ENCODE peak calls at places on chromosomes 6 and 20, in ten cellular contexts. K is upper lobe of left lung, A is ovary, J is MM.1S, Y is mucosa of descending colon, T is spleen, W is lower lobe of right lung, R is nephron progenitor cell, C is RWPE1, B is HCT116. F is an unnamed sample.

GRCh38 chr20:60999256-60999655 is 252.8 kb upstream of the CDH4 start:
- DNase-seq in K (no peak), A (no peak), J (no peak), Y (no peak), T (no peak), W (no peak), R (no peak), C (no peak), B (no peak), F (no peak)

GRCh38 chr6:16355699-16356481 is 117.5 kb downstream of the GMPR start:
- DNase-seq in K (no peak), A (no peak), J (no peak), Y (no peak), T (no peak), W (no peak), R (no peak), C (peak), B (no peak), F (no peak)

GRCh38 chr20:25071722-25072121 is 10.2 kb downstream of the VSX1 start:
- DNase-seq in K (no peak), A (no peak), J (no peak), Y (no peak), T (peak), W (no peak), R (no peak), C (no peak), B (no peak), F (no peak)

GRCh38 chr20:5843054-5843731 is 93.0 kb downstream of the SHLD1 start:
- DNase-seq in K (no peak), A (no peak), J (no peak), Y (no peak), T (no peak), W (no peak), R (no peak), C (no peak), B (no peak), F (no peak)

GRCh38 chr6:42511803-42512422 is 51.9 kb upstream of the UBR2 start:
- DNase-seq in K (no peak), A (no peak), J (no peak), Y (no peak), T (no peak), W (no peak), R (no peak), C (no peak), B (no peak), F (no peak)

GRCh38 chr6:35751594-35751993 is 14.8 kb downstream of the ARMC12 start:
- DNase-seq in K (no peak), A (no peak), J (no peak), Y (no peak), T (no peak), W (no peak), R (no peak), C (no peak), B (no peak), F (no peak)

GRCh38 chr20:23683807-23684206 is 5.0 kb downstream of the CST4 start:
- DNase-seq in K (no peak), A (no peak), J (no peak), Y (no peak), T (no peak), W (no peak), R (no peak), C (no peak), B (no peak), F (no peak)

GRCh38 chr6:90459225-90459758 is 127.6 kb downstream of the MAP3K7 start:
- DNase-seq in K (no peak), A (no peak), J (no peak), Y (no peak), T (no peak), W (no peak), R (no peak), C (no peak), B (no peak), F (no peak)

GRCh38 chr6:14211596-14211961 is 94.0 kb downstream of the CD83 start:
- DNase-seq in K (peak), A (peak), J (no peak), Y (peak), T (peak), W (peak), R (peak), C (no peak), B (no peak), F (no peak)

GRCh38 chr6:41353333-41353732 is 17.9 kb downstream of the NCR2 start:
- DNase-seq in K (no peak), A (no peak), J (no peak), Y (no peak), T (no peak), W (no peak), R (no peak), C (no peak), B (no peak), F (no peak)

GRCh38 chr20:47843886-47844567 is 58.7 kb upstream of the SULF2 start:
- DNase-seq in K (no peak), A (no peak), J (no peak), Y (no peak), T (no peak), W (no peak), R (no peak), C (peak), B (no peak), F (no peak)

GRCh38 chr20:9032758-9033157 is 36.1 kb upstream of the PLCB4 start:
- DNase-seq in K (no peak), A (no peak), J (no peak), Y (no peak), T (no peak), W (no peak), R (no peak), C (no peak), B (no peak), F (no peak)

GRCh38 chr6:150272976-150273315 is 95.9 kb upstream of the IYD start:
- DNase-seq in K (no peak), A (no peak), J (no peak), Y (no peak), T (no peak), W (no peak), R (no peak), C (no peak), B (no peak), F (no peak)

GRCh38 chr20:35339007-35339406 is 46.8 kb upstream of the FAM83C start:
- DNase-seq in K (no peak), A (no peak), J (no peak), Y (no peak), T (no peak), W (no peak), R (no peak), C (peak), B (no peak), F (no peak)

GRCh38 chr6:33878541-33878940 is 74.7 kb upstream of the MLN start:
- DNase-seq in K (no peak), A (no peak), J (no peak), Y (no peak), T (no peak), W (no peak), R (no peak), C (no peak), B (no peak), F (no peak)

GRCh38 chr6:101276066-101276465 is 117.4 kb upstream of the GRIK2 start:
- DNase-seq in K (no peak), A (no peak), J (no peak), Y (no peak), T (no peak), W (no peak), R (no peak), C (no peak), B (no peak), F (no peak)

GRCh38 chr20:38589967-38590681 is 9.1 kb downstream of the ADIG start:
- DNase-seq in K (no peak), A (no peak), J (no peak), Y (no peak), T (no peak), W (no peak), R (no peak), C (no peak), B (no peak), F (no peak)

GRCh38 chr20:33839591-33839990 is 28.4 kb downstream of the CHMP4B start:
- DNase-seq in K (no peak), A (no peak), J (no peak), Y (no peak), T (no peak), W (no peak), R (no peak), C (no peak), B (no peak), F (no peak)

GRCh38 chr6:36677753-36678487 is 594 bp upstream of the CDKN1A start:
- DNase-seq in K (no peak), A (no peak), J (no peak), Y (no peak), T (peak), W (no peak), R (no peak), C (no peak), B (no peak), F (no peak)

GRCh38 chr20:44019638-44020335 is 105.1 kb downstream of the TOX2 start:
- DNase-seq in K (no peak), A (no peak), J (peak), Y (no peak), T (no peak), W (no peak), R (no peak), C (no peak), B (no peak), F (no peak)

GRCh38 chr6:132604635-132605150 is 15.2 kb upstream of the TAAR5 start:
- DNase-seq in K (no peak), A (no peak), J (no peak), Y (no peak), T (no peak), W (no peak), R (no peak), C (peak), B (no peak), F (no peak)

GRCh38 chr6:152301021-152301805 is 335.9 kb downstream of the SYNE1 start:
- DNase-seq in K (no peak), A (no peak), J (no peak), Y (no peak), T (no peak), W (no peak), R (no peak), C (no peak), B (no peak), F (no peak)

DNA sequence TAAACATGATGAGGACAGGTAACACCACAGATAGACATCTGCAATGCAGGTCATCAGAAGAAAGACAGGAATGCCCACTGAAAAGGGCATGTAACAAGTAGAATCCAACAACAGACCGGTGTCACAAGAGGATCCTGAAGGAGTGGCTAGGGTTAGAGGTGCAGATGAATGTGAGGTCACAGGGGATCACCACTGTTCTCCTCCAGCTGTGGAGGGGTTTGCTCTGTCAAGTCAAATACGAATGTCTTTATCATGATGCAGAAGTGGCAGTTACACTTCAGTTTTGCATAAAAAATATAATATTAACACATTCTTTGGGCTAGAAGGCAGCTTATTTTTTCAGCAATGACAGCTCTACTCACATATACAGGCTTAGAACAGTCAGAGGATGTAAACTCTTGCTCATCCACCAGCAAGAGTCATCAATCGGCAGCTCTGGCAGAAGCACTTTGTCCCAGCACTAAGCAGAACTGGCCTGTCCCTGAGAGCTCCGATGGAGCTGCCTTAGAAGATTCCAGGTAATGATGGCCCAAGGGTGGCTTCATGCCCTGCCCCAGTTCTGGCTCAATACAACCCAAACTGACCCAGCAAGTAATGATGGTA is 130.4 kb upstream of the TRAF3IP2 start:
- DNase-seq in K (no peak), A (no peak), J (no peak), Y (no peak), T (no peak), W (no peak), R (no peak), C (no peak), B (no peak), F (no peak)
- TF ChIP-seq CTCF in K (no peak), A (no peak), J (no peak), Y (no peak), T (no peak), W (no peak), R (no peak), C (no peak), B (no peak), F (no peak)

GRCh38 chr6:31156647-31157046 is 955 bp downstream of the CCHCR1 start:
- DNase-seq in K (no peak), A (no peak), J (no peak), Y (no peak), T (no peak), W (no peak), R (no peak), C (no peak), B (no peak), F (no peak)
- TF ChIP-seq CTCF in K (no peak), A (no peak), J (no peak), Y (no peak), T (no peak), W (no peak), R (no peak), C (no peak), B (no peak), F (no peak)

DNA sequence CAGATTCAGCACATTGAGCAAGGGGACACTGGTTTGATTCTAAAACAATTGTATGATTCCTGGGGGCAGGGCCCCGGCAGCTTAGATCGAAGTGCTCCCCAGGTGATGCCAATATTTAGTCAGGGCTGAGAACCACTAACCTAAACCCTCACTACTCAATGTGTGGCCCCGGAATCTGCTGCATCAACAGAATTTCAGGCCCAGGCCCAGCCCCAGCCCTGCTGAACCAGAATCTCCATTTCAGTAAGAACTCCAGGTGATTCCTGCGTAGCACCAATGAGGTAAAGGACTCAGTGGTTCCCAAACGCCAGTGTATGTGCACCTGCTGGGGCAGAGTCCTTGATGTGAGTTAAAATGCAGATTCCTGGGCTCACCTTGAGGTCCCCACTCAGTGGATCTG is 152.8 kb upstream of the KCNG1 start:
- DNase-seq in K (no peak), A (no peak), J (no peak), Y (no peak), T (no peak), W (no peak), R (no peak), C (no peak), B (no peak), F (no peak)
- TF ChIP-seq CTCF in K (no peak), A (no peak), J (no peak), Y (no peak), T (no peak), W (no peak), R (no peak), C (no peak), B (no peak), F (no peak)

DNA sequence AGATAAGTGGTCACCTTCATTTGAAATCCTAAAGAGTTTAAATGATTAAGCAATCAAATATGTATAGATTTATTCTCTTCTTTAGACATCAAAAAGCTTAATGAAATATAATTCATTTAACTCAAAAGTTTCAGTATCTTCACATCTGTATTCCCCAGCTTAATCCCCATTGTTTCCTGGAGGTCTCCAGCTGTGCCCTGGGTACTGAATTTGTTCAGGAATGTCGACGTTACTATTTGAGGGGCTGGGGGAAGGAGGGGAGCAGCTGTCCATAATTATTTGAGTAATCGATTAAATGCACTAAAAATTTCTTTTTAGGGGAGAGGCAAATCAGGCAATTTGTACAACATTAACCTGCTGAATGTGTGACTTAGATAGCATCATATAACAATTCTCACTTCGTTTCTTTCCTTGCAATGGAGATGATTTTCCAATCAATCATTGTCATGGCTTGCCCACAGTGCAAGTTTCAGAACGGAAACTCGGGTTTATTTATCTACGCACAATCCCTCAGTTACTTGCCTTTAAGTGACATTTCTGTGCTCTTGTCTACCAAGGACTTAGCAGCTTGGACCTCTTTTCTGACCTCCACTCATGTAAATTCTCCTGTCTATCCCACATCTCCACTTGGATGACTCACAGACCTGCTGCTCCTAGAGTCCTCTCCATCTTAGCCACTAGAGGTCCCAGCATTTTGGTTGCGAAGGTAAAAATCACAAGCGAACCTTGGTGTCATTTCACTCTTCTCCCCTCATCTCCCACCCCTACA is 3.9 kb downstream of the DOK5 start:
- DNase-seq in K (no peak), A (no peak), J (no peak), Y (no peak), T (no peak), W (no peak), R (no peak), C (no peak), B (peak), F (no peak)
- TF ChIP-seq CTCF in K (no peak), A (no peak), J (no peak), Y (no peak), T (no peak), W (no peak), R (peak), C (no peak), B (no peak), F (peak)

DNA sequence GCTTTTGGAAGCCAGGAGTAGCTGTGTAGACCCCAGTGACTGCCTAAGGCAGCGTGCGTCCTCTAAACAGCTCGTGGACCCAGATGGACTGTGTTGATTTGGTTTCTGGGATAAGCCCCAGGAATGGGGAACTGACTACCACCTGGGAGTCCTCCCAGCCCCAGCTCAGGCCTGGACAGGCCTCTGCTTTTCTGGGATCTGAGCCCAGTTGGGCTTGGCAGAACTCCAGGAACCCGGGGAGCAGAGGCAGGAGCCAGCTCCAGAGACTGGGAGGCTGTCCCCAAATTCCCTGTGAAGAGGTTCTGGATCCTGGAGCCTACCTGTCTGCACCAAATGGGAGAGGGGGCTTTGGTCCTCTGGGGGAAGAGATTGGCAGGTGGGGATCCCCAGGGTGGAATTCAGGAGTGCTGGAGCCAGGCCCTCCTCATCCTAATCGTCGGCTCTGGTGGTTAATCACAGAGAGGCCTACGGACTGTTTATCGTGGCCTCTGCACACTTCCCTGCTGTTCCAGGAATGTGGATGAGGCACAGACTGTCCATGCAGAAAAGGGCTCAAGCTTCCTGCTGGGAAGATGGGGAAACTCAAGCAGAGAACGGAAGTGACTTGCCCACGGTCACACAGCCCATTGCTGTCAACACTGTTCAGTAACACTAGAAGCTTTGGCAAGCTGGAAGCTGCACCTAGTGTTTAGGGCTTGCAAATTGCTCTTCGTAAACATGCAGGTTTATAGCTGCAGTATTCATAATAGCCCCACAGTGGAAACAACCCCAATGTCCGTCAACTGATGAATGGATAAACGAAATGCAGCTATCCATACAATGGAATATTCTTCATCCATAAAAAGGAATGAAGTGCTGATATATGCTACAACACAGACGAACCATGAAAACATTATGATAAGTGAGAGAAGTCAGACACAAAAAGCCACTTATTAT is 100.6 kb downstream of the KCNB1 start:
- DNase-seq in K (no peak), A (peak), J (no peak), Y (no peak), T (no peak), W (no peak), R (no peak), C (peak), B (peak), F (no peak)
- TF ChIP-seq CTCF in K (no peak), A (no peak), J (no peak), Y (no peak), T (no peak), W (no peak), R (no peak), C (no peak), B (no peak), F (no peak)

GRCh38 chr6:3063733-3064700 is 4.3 kb upstream of the RIPK1 start:
- DNase-seq in K (peak), A (peak), J (peak), Y (peak), T (peak), W (peak), R (peak), C (peak), B (peak), F (peak)
- TF ChIP-seq CTCF in K (peak), A (no peak), J (no peak), Y (no peak), T (peak), W (no peak), R (no peak), C (no peak), B (no peak), F (peak)

DNA sequence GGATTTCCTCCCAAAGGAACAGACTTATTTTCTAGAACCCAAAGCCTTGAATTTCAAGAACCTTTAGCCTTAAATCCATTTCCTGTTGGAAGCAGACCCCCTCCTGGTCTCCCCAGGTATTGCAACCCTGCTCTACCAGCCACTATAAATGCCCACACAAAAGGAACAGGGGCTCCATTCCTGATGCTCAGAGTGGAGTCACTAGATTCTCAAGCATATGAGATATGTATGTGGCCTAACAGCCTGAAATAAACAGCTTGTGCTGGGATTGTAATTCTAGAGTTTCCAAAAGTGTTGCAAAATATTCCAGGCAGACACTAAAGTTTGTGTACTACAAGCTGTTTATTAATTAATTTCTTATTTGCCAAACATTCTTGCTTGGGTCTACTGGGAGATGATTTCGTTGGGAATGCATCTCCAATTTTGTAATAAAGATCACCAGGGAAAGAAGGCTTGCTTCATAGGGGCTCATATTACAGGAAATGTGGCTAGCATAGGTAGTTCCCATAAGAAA is 44.8 kb downstream of the RIPOR3 start:
- DNase-seq in K (no peak), A (no peak), J (no peak), Y (no peak), T (no peak), W (no peak), R (no peak), C (no peak), B (no peak), F (no peak)
- TF ChIP-seq CTCF in K (no peak), A (no peak), J (peak), Y (no peak), T (no peak), W (peak), R (no peak), C (no peak), B (no peak), F (peak)